ENCODE peak calls at places on chromosomes 13 and 19, in ten cellular contexts. H, I, L, U, N, S, F, Q, P and G are unnamed samples.

GRCh38 chr13:114125589-114125988 is 6.8 kb downstream of the RASA3 start:
- DNase-seq in H (no peak), I (no peak), L (no peak), U (no peak), N (no peak), S (no peak), F (no peak), Q (no peak), P (no peak), G (no peak)

GRCh38 chr19:6278740-6279619 is 795 bp downstream of the MLLT1 start:
- DNase-seq in H (no peak), I (no peak), L (no peak), U (no peak), N (no peak), S (peak), F (no peak), Q (peak), P (no peak), G (no peak)

GRCh38 chr13:54637377-54637776 is 1608.8 kb downstream of the OLFM4 start:
- DNase-seq in H (no peak), I (no peak), L (no peak), U (no peak), N (no peak), S (no peak), F (peak), Q (no peak), P (no peak), G (no peak)

GRCh38 chr13:53015971-53016370 is 12.6 kb upstream of the OLFM4 start:
- DNase-seq in H (no peak), I (no peak), L (no peak), U (no peak), N (no peak), S (no peak), F (no peak), Q (no peak), P (no peak), G (no peak)

GRCh38 chr13:33828431-33829129 is 10.6 kb downstream of the RFC3 start:
- DNase-seq in H (no peak), I (no peak), L (no peak), U (no peak), N (no peak), S (no peak), F (no peak), Q (no peak), P (no peak), G (no peak)

GRCh38 chr19:4077800-4078683 is 11.3 kb upstream of the ZBTB7A start:
- DNase-seq in H (peak), I (no peak), L (no peak), U (no peak), N (no peak), S (peak), F (no peak), Q (peak), P (no peak), G (no peak)

GRCh38 chr13:51799261-51799660 is 4.7 kb downstream of the DHRS12 start:
- DNase-seq in H (no peak), I (no peak), L (no peak), U (no peak), N (no peak), S (no peak), F (no peak), Q (no peak), P (no peak), G (no peak)

GRCh38 chr13:109297628-109298027 is 488.8 kb downstream of the IRS2 start:
- DNase-seq in H (no peak), I (no peak), L (peak), U (no peak), N (no peak), S (no peak), F (no peak), Q (no peak), P (peak), G (no peak)

GRCh38 chr19:47093841-47094240 is 19.7 kb downstream of the ZC3H4 start:
- DNase-seq in H (no peak), I (no peak), L (no peak), U (no peak), N (no peak), S (no peak), F (no peak), Q (no peak), P (no peak), G (no peak)

DNA sequence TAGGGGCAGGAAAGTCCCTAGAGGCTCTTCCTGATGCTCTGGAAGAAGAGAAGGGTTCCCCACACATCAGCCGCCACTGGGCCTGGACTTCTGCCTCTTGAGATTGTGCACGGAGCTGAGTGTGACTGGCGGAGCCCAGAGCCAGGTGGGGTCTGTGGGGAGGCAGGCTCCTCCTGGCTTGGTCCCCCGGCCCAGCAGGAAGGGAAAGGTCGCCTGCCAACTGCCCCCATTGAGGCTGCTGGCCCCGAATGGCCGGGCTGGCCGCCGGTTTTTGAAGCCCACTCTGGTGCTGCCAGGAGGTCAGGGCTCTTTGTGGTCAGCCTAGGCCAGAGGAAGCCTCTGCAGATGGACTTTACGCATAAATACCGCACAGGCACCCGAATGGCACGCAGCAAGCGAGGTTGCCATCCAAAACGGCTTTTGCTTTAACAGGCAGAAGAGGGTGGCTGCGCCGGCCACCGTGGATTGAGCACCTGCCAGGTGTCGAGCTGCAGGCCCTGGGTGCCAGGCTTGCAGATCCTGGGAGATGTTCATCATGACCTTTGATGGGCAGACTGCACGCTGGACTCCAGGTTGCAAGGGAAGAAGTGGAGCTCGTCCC is 5.0 kb downstream of the DAZAP1 start:
- DNase-seq in H (no peak), I (no peak), L (no peak), U (no peak), N (no peak), S (no peak), F (no peak), Q (no peak), P (no peak), G (no peak)
- H3K27ac ChIP-seq in H (peak), I (no peak), L (no peak), U (peak), N (no peak), S (peak), F (peak), Q (no peak), P (no peak), G (peak)

GRCh38 chr13:106609116-106609515 is 41.2 kb upstream of the ARGLU1 start:
- DNase-seq in H (no peak), I (no peak), L (peak), U (no peak), N (no peak), S (no peak), F (no peak), Q (no peak), P (no peak), G (no peak)

GRCh38 chr13:106599875-106600797 is 32.2 kb upstream of the ARGLU1 start:
- DNase-seq in H (no peak), I (no peak), L (peak), U (no peak), N (no peak), S (peak), F (peak), Q (no peak), P (no peak), G (no peak)

GRCh38 chr13:106597759-106598395 is 29.9 kb upstream of the ARGLU1 start:
- DNase-seq in H (no peak), I (no peak), L (no peak), U (no peak), N (no peak), S (no peak), F (no peak), Q (no peak), P (no peak), G (no peak)

GRCh38 chr13:106602178-106602577 is 34.2 kb upstream of the ARGLU1 start:
- DNase-seq in H (peak), I (no peak), L (no peak), U (no peak), N (no peak), S (no peak), F (no peak), Q (no peak), P (no peak), G (no peak)

DNA sequence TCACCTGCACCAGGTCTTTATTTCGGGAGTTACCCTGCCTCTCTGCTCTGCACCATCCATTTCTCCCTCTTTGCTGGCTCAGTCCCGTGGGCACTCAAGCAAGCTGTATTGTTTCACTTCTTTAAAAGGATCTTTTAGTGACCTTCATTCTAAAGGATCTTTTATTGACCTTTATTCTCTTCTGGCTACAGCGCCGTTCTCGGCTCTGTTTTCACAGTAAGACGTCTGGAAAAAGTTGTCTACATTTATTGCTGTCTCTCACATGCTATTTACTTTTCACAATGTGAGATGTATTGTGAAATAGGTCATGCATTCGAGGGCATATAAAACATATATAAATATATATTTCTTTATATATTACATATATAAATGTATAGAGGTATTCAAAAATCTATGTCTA is 35.6 kb upstream of the ARGLU1 start:
- DNase-seq in H (no peak), I (no peak), L (no peak), U (no peak), N (no peak), S (no peak), F (no peak), Q (no peak), P (no peak), G (no peak)
- H3K27ac ChIP-seq in H (no peak), I (no peak), L (no peak), U (no peak), N (no peak), S (no peak), F (no peak), Q (no peak), P (no peak), G (no peak)

GRCh38 chr13:75826391-75826790 is 190.3 kb downstream of the LMO7 start:
- DNase-seq in H (no peak), I (no peak), L (no peak), U (no peak), N (no peak), S (no peak), F (no peak), Q (no peak), P (no peak), G (no peak)

GRCh38 chr13:75832812-75833211 is 196.7 kb downstream of the LMO7 start:
- DNase-seq in H (no peak), I (no peak), L (no peak), U (no peak), N (no peak), S (no peak), F (no peak), Q (no peak), P (no peak), G (no peak)

GRCh38 chr13:75830842-75831241 is 194.7 kb downstream of the LMO7 start:
- DNase-seq in H (no peak), I (no peak), L (peak), U (no peak), N (no peak), S (no peak), F (no peak), Q (no peak), P (no peak), G (no peak)

GRCh38 chr13:75831389-75831788 is 195.3 kb downstream of the LMO7 start:
- DNase-seq in H (no peak), I (no peak), L (no peak), U (no peak), N (no peak), S (no peak), F (no peak), Q (no peak), P (no peak), G (no peak)

DNA sequence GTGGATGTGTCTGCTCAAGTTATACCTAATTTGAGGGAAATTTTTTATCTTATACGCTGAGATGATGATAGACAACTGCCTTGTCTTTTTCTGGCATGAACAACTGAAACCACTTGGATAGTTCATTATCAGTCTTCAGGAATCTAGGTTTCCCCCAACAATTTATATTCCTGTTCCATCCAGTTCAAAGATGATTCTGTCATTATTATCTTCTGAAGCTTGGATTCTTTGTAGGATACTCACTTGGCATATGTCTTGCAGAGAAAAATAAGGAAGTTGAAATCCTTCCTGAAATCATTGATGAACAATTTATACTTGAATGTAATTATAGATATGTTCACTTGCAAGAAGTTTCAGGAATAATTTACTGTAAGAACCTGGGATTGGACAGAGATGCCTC is 193.7 kb downstream of the LMO7 start:
- DNase-seq in H (no peak), I (no peak), L (no peak), U (no peak), N (no peak), S (no peak), F (no peak), Q (no peak), P (no peak), G (no peak)
- H3K27ac ChIP-seq in H (no peak), I (no peak), L (no peak), U (no peak), N (no peak), S (no peak), F (no peak), Q (no peak), P (no peak), G (no peak)

GRCh38 chr13:44436589-44437337 is 63.1 kb downstream of the SERP2 start:
- DNase-seq in H (peak), I (peak), L (peak), U (peak), N (peak), S (peak), F (peak), Q (peak), P (peak), G (peak)

GRCh38 chr13:44437356-44438233 is 64.0 kb downstream of the SERP2 start:
- DNase-seq in H (no peak), I (no peak), L (peak), U (no peak), N (no peak), S (peak), F (peak), Q (no peak), P (no peak), G (no peak)

GRCh38 chr13:44439615-44440014 is 66.0 kb downstream of the SERP2 start:
- DNase-seq in H (no peak), I (no peak), L (no peak), U (no peak), N (no peak), S (no peak), F (no peak), Q (no peak), P (no peak), G (no peak)

GRCh38 chr13:44438234-44438579 is 64.6 kb downstream of the SERP2 start:
- DNase-seq in H (no peak), I (no peak), L (no peak), U (no peak), N (no peak), S (no peak), F (no peak), Q (no peak), P (no peak), G (no peak)

GRCh38 chr13:44440046-44440608 is 66.5 kb downstream of the SERP2 start:
- DNase-seq in H (no peak), I (no peak), L (no peak), U (no peak), N (no peak), S (no peak), F (no peak), Q (no peak), P (no peak), G (no peak)
- H3K27ac ChIP-seq in H (no peak), I (no peak), L (no peak), U (no peak), N (no peak), S (no peak), F (no peak), Q (no peak), P (peak), G (no peak)

GRCh38 chr19:8308891-8309291 is 733 bp upstream of the CD320 start:
- DNase-seq in H (peak), I (no peak), L (no peak), U (peak), N (no peak), S (no peak), F (no peak), Q (no peak), P (peak), G (no peak)
- H3K27ac ChIP-seq in H (peak), I (no peak), L (peak), U (peak), N (no peak), S (peak), F (no peak), Q (peak), P (no peak), G (no peak)

DNA sequence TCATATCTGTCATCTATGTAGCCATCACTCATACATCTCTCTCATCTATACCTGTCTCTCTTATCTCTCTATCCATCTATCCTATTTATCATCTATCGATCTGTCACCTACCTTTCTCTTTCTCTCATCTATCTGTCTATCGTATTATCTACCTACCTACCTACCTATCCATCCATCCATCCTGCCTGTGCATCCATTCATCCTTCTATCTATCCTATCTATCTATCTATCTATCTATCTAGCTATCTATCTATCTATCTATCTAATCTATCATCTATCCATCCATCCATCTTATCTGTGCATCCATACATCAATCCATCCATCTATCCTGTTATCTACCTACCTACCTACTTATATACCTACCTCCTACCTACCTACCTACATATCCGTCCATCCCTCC is 44.6 kb upstream of the CYP4F8 start:
- DNase-seq in H (no peak), I (no peak), L (no peak), U (no peak), N (no peak), S (no peak), F (no peak), Q (no peak), P (no peak), G (no peak)
- H3K27ac ChIP-seq in H (no peak), I (no peak), L (no peak), U (no peak), N (no peak), S (no peak), F (no peak), Q (no peak), P (no peak), G (no peak)

GRCh38 chr19:45040059-45040767 is 1.4 kb downstream of the CLASRP start:
- DNase-seq in H (no peak), I (no peak), L (no peak), U (no peak), N (no peak), S (no peak), F (no peak), Q (no peak), P (no peak), G (no peak)
- H3K27ac ChIP-seq in H (peak), I (no peak), L (no peak), U (peak), N (no peak), S (peak), F (peak), Q (no peak), P (no peak), G (peak)

DNA sequence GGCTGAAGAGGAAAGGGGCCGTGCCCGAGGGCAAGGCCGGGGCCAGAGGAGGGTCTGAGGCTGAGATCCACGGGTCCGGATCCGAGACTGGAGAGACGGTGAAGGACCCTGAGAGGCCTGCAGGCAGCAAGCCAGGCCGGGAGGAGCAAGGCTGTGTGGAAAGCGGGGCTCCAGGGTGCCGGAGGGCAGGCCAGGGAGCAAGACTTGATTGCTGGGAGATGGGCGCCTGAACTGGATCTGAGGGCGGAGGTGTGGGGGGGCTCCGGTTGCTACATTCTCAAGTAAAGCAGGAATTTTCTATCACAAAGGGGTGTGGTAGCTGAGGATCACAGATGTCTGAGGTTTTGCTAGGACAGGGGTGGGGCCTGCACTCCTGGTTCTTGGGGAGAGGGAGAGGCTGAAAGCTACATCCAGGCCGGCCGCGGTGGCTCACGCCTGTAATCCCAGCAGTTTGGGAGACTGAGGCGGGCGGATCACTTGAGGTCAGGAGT is 3.8 kb downstream of the MAMSTR start:
- DNase-seq in H (no peak), I (no peak), L (no peak), U (no peak), N (no peak), S (no peak), F (no peak), Q (peak), P (no peak), G (no peak)
- H3K27ac ChIP-seq in H (peak), I (no peak), L (no peak), U (peak), N (no peak), S (no peak), F (peak), Q (peak), P (no peak), G (peak)